ENCODE peak calls at places on chromosomes 12 and 14, in five cellular contexts. One of them, this sample, is unnamed.
A peak's percentile ranks its signal among the peaks of the same experiment; 100 is the strongest.

GRCh38 chr14:56119221-56119967 is 1.2 kb downstream of the PELI2 start:
- DNase-seq in HCT116: no peak
- DNase-seq in fibroblast of pulmonary artery: peak; percentile 44
- DNase-seq in lower leg skin: peak; percentile 23
- DNase-seq in prostate gland: peak; percentile 16
- DNase-seq in this sample: peak; percentile 14

GRCh38 chr14:99391671-99392070 is 89.0 kb downstream of the SETD3 start:
- DNase-seq in HCT116: no peak
- DNase-seq in fibroblast of pulmonary artery: peak; percentile 17
- DNase-seq in lower leg skin: no peak
- DNase-seq in prostate gland: no peak
- DNase-seq in this sample: peak; percentile 82

GRCh38 chr12:103273645-103274044 is 222.1 kb downstream of the C12orf42 start:
- DNase-seq in HCT116: no peak
- DNase-seq in fibroblast of pulmonary artery: no peak
- DNase-seq in lower leg skin: no peak
- DNase-seq in prostate gland: no peak
- DNase-seq in this sample: no peak

GRCh38 chr12:89663577-89664357 is 44.9 kb downstream of the ATP2B1 start:
- DNase-seq in HCT116: no peak
- DNase-seq in fibroblast of pulmonary artery: peak; percentile 13
- DNase-seq in lower leg skin: no peak
- DNase-seq in prostate gland: no peak
- DNase-seq in this sample: peak; percentile 54

GRCh38 chr12:11705010-11705409 is 55.5 kb downstream of the ETV6 start:
- DNase-seq in HCT116: no peak
- DNase-seq in fibroblast of pulmonary artery: peak; percentile 92
- DNase-seq in lower leg skin: no peak
- DNase-seq in prostate gland: no peak
- DNase-seq in this sample: peak; percentile 88

GRCh38 chr12:103455020-103455763 is 40.6 kb downstream of the C12orf42 start:
- DNase-seq in HCT116: no peak
- DNase-seq in fibroblast of pulmonary artery: no peak
- DNase-seq in lower leg skin: no peak
- DNase-seq in prostate gland: no peak
- DNase-seq in this sample: no peak

GRCh38 chr12:6757028-6757689 is 4.2 kb upstream of the MLF2 start:
- DNase-seq in HCT116: no peak
- DNase-seq in fibroblast of pulmonary artery: no peak
- DNase-seq in lower leg skin: no peak
- DNase-seq in prostate gland: no peak
- DNase-seq in this sample: no peak

GRCh38 chr12:23611320-23611719 is 338.1 kb downstream of the SOX5 start:
- DNase-seq in HCT116: no peak
- DNase-seq in fibroblast of pulmonary artery: peak; percentile 20
- DNase-seq in lower leg skin: no peak
- DNase-seq in prostate gland: no peak
- DNase-seq in this sample: peak; percentile 37

GRCh38 chr12:110689002-110689600 is at the start of gene HVCN1:
- DNase-seq in HCT116: no peak
- DNase-seq in fibroblast of pulmonary artery: no peak
- DNase-seq in lower leg skin: peak; percentile 31
- DNase-seq in prostate gland: peak; percentile 39
- DNase-seq in this sample: peak; percentile 25

GRCh38 chr14:57389646-57390036 is 745 bp upstream of the NAA30 start:
- DNase-seq in HCT116: no peak
- DNase-seq in fibroblast of pulmonary artery: no peak
- DNase-seq in lower leg skin: no peak
- DNase-seq in prostate gland: peak; percentile 7
- DNase-seq in this sample: no peak

GRCh38 chr14:22811752-22812151 is 3.5 kb downstream of the SLC7A7 start:
- DNase-seq in HCT116: no peak
- DNase-seq in fibroblast of pulmonary artery: peak; percentile 26
- DNase-seq in lower leg skin: no peak
- DNase-seq in prostate gland: no peak
- DNase-seq in this sample: peak; percentile 30

GRCh38 chr14:22803575-22803974 is 11.7 kb downstream of the SLC7A7 start:
- DNase-seq in HCT116: no peak
- DNase-seq in fibroblast of pulmonary artery: no peak
- DNase-seq in lower leg skin: no peak
- DNase-seq in prostate gland: no peak
- DNase-seq in this sample: no peak

GRCh38 chr14:22802860-22803562 is 12.2 kb downstream of the SLC7A7 start:
- DNase-seq in HCT116: no peak
- DNase-seq in fibroblast of pulmonary artery: no peak
- DNase-seq in lower leg skin: no peak
- DNase-seq in prostate gland: no peak
- DNase-seq in this sample: no peak

GRCh38 chr14:22808388-22809209 is 6.6 kb downstream of the SLC7A7 start:
- DNase-seq in HCT116: no peak
- DNase-seq in fibroblast of pulmonary artery: no peak
- DNase-seq in lower leg skin: no peak
- DNase-seq in prostate gland: no peak
- DNase-seq in this sample: no peak

GRCh38 chr14:22807432-22808087 is 7.7 kb downstream of the SLC7A7 start:
- DNase-seq in HCT116: no peak
- DNase-seq in fibroblast of pulmonary artery: no peak
- DNase-seq in lower leg skin: no peak
- DNase-seq in prostate gland: no peak
- DNase-seq in this sample: no peak
- H3K4me3 ChIP-seq in HCT116: no peak overlapping the region
- H3K4me3 ChIP-seq in fibroblast of pulmonary artery: no peak overlapping the region
- H3K4me3 ChIP-seq in lower leg skin: no peak overlapping the region
- H3K4me3 ChIP-seq in prostate gland: no peak overlapping the region
- H3K4me3 ChIP-seq in this sample: no peak overlapping the region

DNA sequence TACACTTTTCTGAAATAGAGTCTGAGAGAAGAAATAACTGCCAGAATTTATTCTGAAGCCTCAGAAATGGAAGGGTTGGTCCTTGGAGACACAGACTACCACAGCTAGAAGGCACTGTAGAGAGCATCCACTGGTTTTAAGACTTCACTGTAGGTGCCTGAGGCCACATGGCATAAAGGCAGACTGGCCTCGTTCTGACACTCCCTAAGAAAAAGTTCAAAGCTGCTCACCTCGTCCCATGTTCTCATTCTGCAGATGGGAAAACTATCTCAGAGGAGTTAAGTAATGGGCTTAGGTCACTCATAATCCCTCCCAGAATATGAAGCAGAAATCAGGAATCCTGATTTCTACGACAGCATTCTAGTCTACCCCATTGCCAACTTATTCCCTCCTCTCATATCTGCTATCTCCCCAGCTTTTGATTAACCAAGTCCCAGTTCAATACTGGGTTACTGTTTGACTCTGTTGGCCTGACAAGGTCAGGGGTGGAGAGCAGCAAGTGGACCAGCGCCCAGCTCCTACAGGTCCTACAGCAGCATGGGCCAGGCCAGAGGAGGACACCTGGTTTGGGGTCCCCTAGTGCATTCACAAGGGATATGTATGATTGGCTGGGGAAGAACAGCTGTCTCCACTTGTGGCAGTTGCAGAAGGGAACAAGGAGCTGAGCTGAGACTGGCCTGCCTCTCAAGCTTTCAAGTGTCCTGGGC is 3.7 kb downstream of the ITGA5 start:
- DNase-seq in HCT116: no peak
- DNase-seq in fibroblast of pulmonary artery: no peak
- DNase-seq in lower leg skin: no peak
- DNase-seq in prostate gland: no peak
- DNase-seq in this sample: no peak
- TF ChIP-seq CTCF in HCT116: no peak
- TF ChIP-seq CTCF in fibroblast of pulmonary artery: no peak
- TF ChIP-seq CTCF in lower leg skin: no peak
- TF ChIP-seq CTCF in prostate gland: no peak
- TF ChIP-seq CTCF in this sample: no peak

GRCh38 chr14:102554835-102555819 is 37.3 kb upstream of the RCOR1 start:
- DNase-seq in HCT116: no peak
- DNase-seq in fibroblast of pulmonary artery: peak; percentile 41
- DNase-seq in lower leg skin: peak; percentile 39
- DNase-seq in prostate gland: no peak
- DNase-seq in this sample: peak; percentile 39

GRCh38 chr14:102556098-102556677 is 36.3 kb upstream of the RCOR1 start:
- DNase-seq in HCT116: no peak
- DNase-seq in fibroblast of pulmonary artery: no peak
- DNase-seq in lower leg skin: no peak
- DNase-seq in prostate gland: no peak
- DNase-seq in this sample: no peak

GRCh38 chr14:102558566-102558965 is 33.9 kb upstream of the RCOR1 start:
- DNase-seq in HCT116: no peak
- DNase-seq in fibroblast of pulmonary artery: no peak
- DNase-seq in lower leg skin: no peak
- DNase-seq in prostate gland: no peak
- DNase-seq in this sample: no peak

GRCh38 chr14:102560436-102561261 is 31.8 kb upstream of the RCOR1 start:
- DNase-seq in HCT116: no peak
- DNase-seq in fibroblast of pulmonary artery: no peak
- DNase-seq in lower leg skin: no peak
- DNase-seq in prostate gland: no peak
- DNase-seq in this sample: no peak

GRCh38 chr14:102557434-102558226 is 34.8 kb upstream of the RCOR1 start:
- DNase-seq in HCT116: no peak
- DNase-seq in fibroblast of pulmonary artery: no peak
- DNase-seq in lower leg skin: no peak
- DNase-seq in prostate gland: no peak
- DNase-seq in this sample: no peak
- H3K4me3 ChIP-seq in HCT116: no peak overlapping the region
- H3K4me3 ChIP-seq in fibroblast of pulmonary artery: no peak overlapping the region
- H3K4me3 ChIP-seq in lower leg skin: no peak overlapping the region
- H3K4me3 ChIP-seq in prostate gland: no peak overlapping the region
- H3K4me3 ChIP-seq in this sample: no peak overlapping the region

GRCh38 chr12:48441122-48441521 is 31.2 kb upstream of the ANP32D start:
- DNase-seq in HCT116: no peak
- DNase-seq in fibroblast of pulmonary artery: peak; percentile 9
- DNase-seq in lower leg skin: no peak
- DNase-seq in prostate gland: no peak
- DNase-seq in this sample: peak; percentile 89

GRCh38 chr12:48447755-48448154 is 24.6 kb upstream of the ANP32D start:
- DNase-seq in HCT116: no peak
- DNase-seq in fibroblast of pulmonary artery: no peak
- DNase-seq in lower leg skin: no peak
- DNase-seq in prostate gland: no peak
- DNase-seq in this sample: no peak

GRCh38 chr12:48445538-48445937 is 26.8 kb upstream of the ANP32D start:
- DNase-seq in HCT116: no peak
- DNase-seq in fibroblast of pulmonary artery: no peak
- DNase-seq in lower leg skin: no peak
- DNase-seq in prostate gland: no peak
- DNase-seq in this sample: no peak

GRCh38 chr12:48446372-48446771 is 26.0 kb upstream of the ANP32D start:
- DNase-seq in HCT116: no peak
- DNase-seq in fibroblast of pulmonary artery: no peak
- DNase-seq in lower leg skin: no peak
- DNase-seq in prostate gland: no peak
- DNase-seq in this sample: no peak

DNA sequence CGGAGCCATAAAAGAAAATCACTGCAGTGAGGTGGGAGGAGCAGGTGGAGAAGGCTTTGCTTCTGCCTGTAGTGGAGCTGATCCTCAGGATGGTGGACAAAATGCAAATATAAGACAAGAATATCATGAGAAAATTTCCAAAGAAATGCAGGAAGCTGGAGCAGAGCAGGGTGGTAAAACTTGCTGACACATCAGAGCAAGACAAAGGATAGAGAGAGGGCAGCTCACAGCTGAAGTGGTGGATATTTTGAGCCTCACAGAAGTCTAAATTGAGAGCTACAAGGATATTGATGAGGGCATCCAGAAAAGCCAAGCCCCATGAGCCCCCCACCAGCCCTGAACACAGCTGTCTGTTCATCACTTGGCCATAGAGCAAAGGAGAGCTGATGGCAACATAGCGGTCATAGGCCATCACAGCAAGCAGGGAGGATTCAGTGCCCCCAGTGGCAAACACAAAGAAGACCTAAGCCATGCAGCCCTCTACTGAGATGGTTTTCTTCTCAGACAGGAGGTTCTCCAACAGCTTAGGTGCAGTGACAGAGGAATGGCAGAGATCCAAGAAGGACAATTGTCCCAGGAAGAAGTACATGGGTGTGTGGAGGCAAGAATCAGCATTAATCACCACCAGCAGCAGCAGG is 30.0 kb upstream of the ANP32D start:
- DNase-seq in HCT116: peak; percentile 3
- DNase-seq in fibroblast of pulmonary artery: no peak
- DNase-seq in lower leg skin: no peak
- DNase-seq in prostate gland: no peak
- DNase-seq in this sample: no peak
- TF ChIP-seq CTCF in HCT116: no peak
- TF ChIP-seq CTCF in fibroblast of pulmonary artery: peak; percentile 11
- TF ChIP-seq CTCF in lower leg skin: no peak
- TF ChIP-seq CTCF in prostate gland: no peak
- TF ChIP-seq CTCF in this sample: no peak

This sample was measured in fibroblast of villous mesenchyme.